ENCODE peak calls at places on chromosomes 7 and 10, in five cellular contexts. L is HFF-Myc, S is dorsolateral prefrontal cortex, J is A549, M is ureter. Q is an unnamed sample.

GRCh38 chr10:6025683-6026225 is 36.4 kb downstream of the IL2RA start:
- DNase-seq in L (no peak), S (no peak), J (no peak), M (no peak), Q (no peak)

GRCh38 chr10:555682-556350 is 133.7 kb downstream of the DIP2C start:
- DNase-seq in L (no peak), S (no peak), J (no peak), M (no peak), Q (no peak)

GRCh38 chr10:10786334-10787090 is 231.2 kb upstream of the CELF2 start:
- DNase-seq in L (no peak), S (no peak), J (no peak), M (no peak), Q (no peak)

GRCh38 chr7:2116086-2116810 is 116.5 kb downstream of the MAD1L1 start:
- DNase-seq in L (no peak), S (peak), J (no peak), M (no peak), Q (no peak)

GRCh38 chr10:95835149-95835860 is 72.5 kb upstream of the CC2D2B start:
- DNase-seq in L (no peak), S (no peak), J (no peak), M (no peak), Q (no peak)

GRCh38 chr10:77857272-77857671 is 69.3 kb downstream of the DLG5 start:
- DNase-seq in L (no peak), S (no peak), J (no peak), M (no peak), Q (no peak)

GRCh38 chr7:129664029-129665012 is 52.8 kb downstream of the NRF1 start:
- DNase-seq in L (peak), S (no peak), J (peak), M (no peak), Q (peak)

GRCh38 chr10:12056758-12057157 is 12.0 kb upstream of the DHTKD1 start:
- DNase-seq in L (no peak), S (no peak), J (no peak), M (no peak), Q (no peak)

GRCh38 chr7:4066626-4067475 is 615.2 kb upstream of the FOXK1 start:
- DNase-seq in L (no peak), S (no peak), J (no peak), M (no peak), Q (no peak)

GRCh38 chr7:121570365-121570764 is 174.3 kb upstream of the FAM3C start:
- DNase-seq in L (no peak), S (no peak), J (no peak), M (no peak), Q (no peak)

GRCh38 chr10:125768217-125768616 is 7.4 kb downstream of the MMP21 start:
- DNase-seq in L (no peak), S (no peak), J (no peak), M (no peak), Q (peak)

GRCh38 chr7:17632401-17632800 is 307.9 kb downstream of the SNX13 start:
- DNase-seq in L (no peak), S (no peak), J (no peak), M (no peak), Q (no peak)

GRCh38 chr7:116315293-116315692 is 105.0 kb downstream of the TES start:
- DNase-seq in L (no peak), S (no peak), J (peak), M (no peak), Q (no peak)

GRCh38 chr10:63120554-63120953 is 12.6 kb upstream of the NRBF2 start:
- DNase-seq in L (peak), S (no peak), J (no peak), M (no peak), Q (no peak)

GRCh38 chr7:44541028-44541869 is at the start of gene NPC1L1:
- DNase-seq in L (no peak), S (no peak), J (no peak), M (no peak), Q (no peak)

GRCh38 chr10:49104323-49104722 is 11.0 kb downstream of the VSTM4 start:
- DNase-seq in L (no peak), S (no peak), J (no peak), M (no peak), Q (no peak)

GRCh38 chr10:84267503-84268126 is 22.8 kb downstream of the RGR start:
- DNase-seq in L (no peak), S (no peak), J (peak), M (no peak), Q (no peak)

GRCh38 chr10:89120931-89121907 is 85.9 kb downstream of the CH25H start:
- DNase-seq in L (no peak), S (no peak), J (no peak), M (no peak), Q (no peak)

GRCh38 chr7:98283127-98283886 is 1.8 kb downstream of the BRI3 start:
- DNase-seq in L (no peak), S (no peak), J (no peak), M (peak), Q (no peak)

GRCh38 chr10:78844956-78845355 is 223.8 kb upstream of the ZMIZ1 start:
- DNase-seq in L (no peak), S (no peak), J (no peak), M (no peak), Q (no peak)

GRCh38 chr10:95201736-95202135 is 7.7 kb downstream of the ACSM6 start:
- DNase-seq in L (no peak), S (no peak), J (peak), M (no peak), Q (no peak)

GRCh38 chr10:79058899-79059771 is 9.6 kb upstream of the ZMIZ1 start:
- DNase-seq in L (no peak), S (no peak), J (no peak), M (no peak), Q (no peak)

GRCh38 chr7:138937484-138937883 is 43.7 kb downstream of the KIAA1549 start:
- DNase-seq in L (no peak), S (no peak), J (no peak), M (no peak), Q (no peak)

GRCh38 chr10:76871697-76872295 is 765.8 kb downstream of the KCNMA1 start:
- DNase-seq in L (no peak), S (no peak), J (no peak), M (no peak), Q (no peak)

GRCh38 chr7:106775552-106775936 is 89.5 kb upstream of the PIK3CG start:
- DNase-seq in L (peak), S (no peak), J (peak), M (no peak), Q (no peak)

Q was measured in frontal cortex.